ENCODE peak calls at places on chromosomes 1 and 21, in nine cellular contexts. One of them, this sample, is unnamed.

GRCh38 chr1:31647106-31647505 is 2.4 kb upstream of the PEF1 start:
- DNase-seq in heart right ventricle: no peak
- DNase-seq in Jurkat, Clone E6-1: no peak
- DNase-seq in HCT116: no peak
- DNase-seq in AG10803: peak
- DNase-seq in coronary artery: peak
- DNase-seq in transverse colon: no peak
- DNase-seq in A549: no peak
- DNase-seq in brain microvascular endothelial cell: peak
- DNase-seq in this sample: no peak

GRCh38 chr21:46116189-46116845 is 18.4 kb downstream of the COL6A2 start:
- DNase-seq in transverse colon: no peak
- DNase-seq in Jurkat, Clone E6-1: no peak
- DNase-seq in HCT116: no peak
- DNase-seq in AG10803: no peak
- DNase-seq in A549: no peak
- DNase-seq in heart right ventricle: no peak
- DNase-seq in brain microvascular endothelial cell: no peak
- DNase-seq in coronary artery: peak
- DNase-seq in this sample: peak

GRCh38 chr1:168348146-168348709 is 67.6 kb downstream of the TBX19 start:
- DNase-seq in A549: peak
- DNase-seq in heart right ventricle: no peak
- DNase-seq in HCT116: peak
- DNase-seq in coronary artery: no peak
- DNase-seq in brain microvascular endothelial cell: no peak
- DNase-seq in Jurkat, Clone E6-1: peak
- DNase-seq in AG10803: no peak
- DNase-seq in transverse colon: no peak
- DNase-seq in this sample: peak

GRCh38 chr1:105023719-105024118 is 1274.0 kb downstream of the AMY1C start:
- DNase-seq in A549: no peak
- DNase-seq in coronary artery: no peak
- DNase-seq in Jurkat, Clone E6-1: no peak
- DNase-seq in brain microvascular endothelial cell: no peak
- DNase-seq in AG10803: no peak
- DNase-seq in transverse colon: no peak
- DNase-seq in heart right ventricle: no peak
- DNase-seq in HCT116: no peak
- DNase-seq in this sample: no peak

GRCh38 chr1:23246274-23246673 is 29.0 kb upstream of the HTR1D start:
- DNase-seq in A549: no peak
- DNase-seq in heart right ventricle: no peak
- DNase-seq in HCT116: no peak
- DNase-seq in coronary artery: no peak
- DNase-seq in transverse colon: no peak
- DNase-seq in brain microvascular endothelial cell: peak
- DNase-seq in Jurkat, Clone E6-1: no peak
- DNase-seq in AG10803: no peak
- DNase-seq in this sample: no peak

GRCh38 chr1:67831850-67832513 is 1.3 kb downstream of the GNG12 start:
- DNase-seq in coronary artery: peak
- DNase-seq in AG10803: peak
- DNase-seq in heart right ventricle: peak
- DNase-seq in transverse colon: peak
- DNase-seq in brain microvascular endothelial cell: peak
- DNase-seq in A549: peak
- DNase-seq in HCT116: peak
- DNase-seq in Jurkat, Clone E6-1: no peak
- DNase-seq in this sample: peak

GRCh38 chr21:39535646-39536437 is 76.9 kb upstream of the B3GALT5 start:
- DNase-seq in A549: no peak
- DNase-seq in coronary artery: no peak
- DNase-seq in HCT116: no peak
- DNase-seq in Jurkat, Clone E6-1: no peak
- DNase-seq in heart right ventricle: no peak
- DNase-seq in AG10803: no peak
- DNase-seq in transverse colon: no peak
- DNase-seq in brain microvascular endothelial cell: no peak
- DNase-seq in this sample: no peak

GRCh38 chr21:45167796-45168222 is 93.4 kb downstream of the ADARB1 start:
- DNase-seq in HCT116: no peak
- DNase-seq in Jurkat, Clone E6-1: no peak
- DNase-seq in transverse colon: no peak
- DNase-seq in A549: no peak
- DNase-seq in heart right ventricle: no peak
- DNase-seq in coronary artery: no peak
- DNase-seq in AG10803: peak
- DNase-seq in brain microvascular endothelial cell: no peak
- DNase-seq in this sample: peak

GRCh38 chr21:34884346-34884929 is 164.7 kb downstream of the RUNX1 start:
- DNase-seq in coronary artery: no peak
- DNase-seq in brain microvascular endothelial cell: no peak
- DNase-seq in HCT116: no peak
- DNase-seq in Jurkat, Clone E6-1: no peak
- DNase-seq in A549: no peak
- DNase-seq in transverse colon: no peak
- DNase-seq in AG10803: no peak
- DNase-seq in heart right ventricle: no peak
- DNase-seq in this sample: peak

GRCh38 chr21:34881894-34882371 is 167.2 kb downstream of the RUNX1 start:
- DNase-seq in Jurkat, Clone E6-1: no peak
- DNase-seq in brain microvascular endothelial cell: no peak
- DNase-seq in transverse colon: no peak
- DNase-seq in HCT116: no peak
- DNase-seq in coronary artery: no peak
- DNase-seq in AG10803: peak
- DNase-seq in A549: peak
- DNase-seq in heart right ventricle: no peak
- DNase-seq in this sample: peak

GRCh38 chr21:34882719-34883131 is 166.4 kb downstream of the RUNX1 start:
- DNase-seq in AG10803: no peak
- DNase-seq in coronary artery: no peak
- DNase-seq in transverse colon: no peak
- DNase-seq in A549: no peak
- DNase-seq in Jurkat, Clone E6-1: no peak
- DNase-seq in heart right ventricle: no peak
- DNase-seq in brain microvascular endothelial cell: no peak
- DNase-seq in HCT116: no peak
- DNase-seq in this sample: no peak

GRCh38 chr21:34885125-34885524 is 164.0 kb downstream of the RUNX1 start:
- DNase-seq in heart right ventricle: no peak
- DNase-seq in coronary artery: no peak
- DNase-seq in HCT116: no peak
- DNase-seq in A549: no peak
- DNase-seq in AG10803: no peak
- DNase-seq in transverse colon: no peak
- DNase-seq in brain microvascular endothelial cell: no peak
- DNase-seq in Jurkat, Clone E6-1: no peak
- DNase-seq in this sample: no peak

GRCh38 chr21:34883501-34884271 is 165.4 kb downstream of the RUNX1 start:
- DNase-seq in coronary artery: no peak
- DNase-seq in Jurkat, Clone E6-1: no peak
- DNase-seq in heart right ventricle: no peak
- DNase-seq in transverse colon: no peak
- DNase-seq in brain microvascular endothelial cell: no peak
- DNase-seq in AG10803: no peak
- DNase-seq in A549: no peak
- DNase-seq in HCT116: no peak
- DNase-seq in this sample: no peak
- H3K4me3 ChIP-seq in coronary artery: peak
- H3K4me3 ChIP-seq in Jurkat, Clone E6-1: peak
- H3K4me3 ChIP-seq in heart right ventricle: peak
- H3K4me3 ChIP-seq in transverse colon: no peak
- H3K4me3 ChIP-seq in brain microvascular endothelial cell: peak
- H3K4me3 ChIP-seq in AG10803: peak
- H3K4me3 ChIP-seq in A549: peak
- H3K4me3 ChIP-seq in HCT116: no peak
- H3K4me3 ChIP-seq in this sample: peak

GRCh38 chr1:226223157-226223785 is at the start of gene MIXL1:
- DNase-seq in AG10803: no peak
- DNase-seq in A549: no peak
- DNase-seq in HCT116: no peak
- DNase-seq in brain microvascular endothelial cell: no peak
- DNase-seq in transverse colon: peak
- DNase-seq in heart right ventricle: no peak
- DNase-seq in coronary artery: no peak
- DNase-seq in Jurkat, Clone E6-1: no peak
- DNase-seq in this sample: no peak
- H3K4me3 ChIP-seq in AG10803: peak
- H3K4me3 ChIP-seq in A549: peak
- H3K4me3 ChIP-seq in HCT116: no peak
- H3K4me3 ChIP-seq in brain microvascular endothelial cell: peak
- H3K4me3 ChIP-seq in transverse colon: peak
- H3K4me3 ChIP-seq in heart right ventricle: peak
- H3K4me3 ChIP-seq in coronary artery: peak
- H3K4me3 ChIP-seq in Jurkat, Clone E6-1: peak
- H3K4me3 ChIP-seq in this sample: peak

DNA sequence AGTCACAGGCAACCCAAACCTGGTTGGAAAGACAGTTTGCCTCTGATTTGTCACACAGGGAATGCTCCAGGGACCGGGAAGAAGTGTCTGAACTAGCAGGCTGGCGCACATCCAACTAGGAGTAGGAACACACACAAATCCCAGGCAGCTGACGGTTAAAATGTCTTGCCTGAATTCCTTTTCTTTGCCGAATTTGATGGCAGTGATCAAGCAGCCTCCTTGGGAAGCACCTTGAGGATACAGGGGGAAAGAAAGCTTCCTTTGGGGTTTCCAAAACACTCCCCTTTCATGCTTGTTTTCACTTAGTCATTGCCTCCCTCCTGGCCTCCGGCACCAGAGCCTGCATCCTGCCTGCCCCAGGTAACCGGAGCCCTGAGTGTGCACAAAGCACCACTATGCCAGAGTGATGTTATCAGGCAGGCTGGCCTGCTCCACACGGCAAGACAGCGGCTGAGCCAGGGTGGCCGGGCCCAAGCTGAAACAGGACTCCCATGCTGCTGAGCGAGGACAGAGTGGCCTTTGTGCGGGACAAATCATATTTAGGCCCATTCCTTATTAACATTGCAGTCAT is 193.8 kb downstream of the LMX1A start:
- DNase-seq in A549: no peak
- DNase-seq in transverse colon: no peak
- DNase-seq in AG10803: peak
- DNase-seq in heart right ventricle: no peak
- DNase-seq in brain microvascular endothelial cell: no peak
- DNase-seq in Jurkat, Clone E6-1: no peak
- DNase-seq in HCT116: no peak
- DNase-seq in coronary artery: no peak
- DNase-seq in this sample: no peak
- H3K4me3 ChIP-seq in A549: no peak
- H3K4me3 ChIP-seq in transverse colon: no peak
- H3K4me3 ChIP-seq in AG10803: no peak
- H3K4me3 ChIP-seq in heart right ventricle: no peak
- H3K4me3 ChIP-seq in brain microvascular endothelial cell: no peak
- H3K4me3 ChIP-seq in Jurkat, Clone E6-1: no peak
- H3K4me3 ChIP-seq in HCT116: no peak
- H3K4me3 ChIP-seq in coronary artery: no peak
- H3K4me3 ChIP-seq in this sample: no peak

GRCh38 chr1:50423670-50424000 is 392 bp upstream of the DMRTA2 start:
- DNase-seq in transverse colon: no peak
- DNase-seq in A549: peak
- DNase-seq in heart right ventricle: no peak
- DNase-seq in coronary artery: no peak
- DNase-seq in AG10803: no peak
- DNase-seq in HCT116: no peak
- DNase-seq in Jurkat, Clone E6-1: no peak
- DNase-seq in brain microvascular endothelial cell: no peak
- DNase-seq in this sample: no peak
- H3K4me3 ChIP-seq in transverse colon: no peak
- H3K4me3 ChIP-seq in A549: peak
- H3K4me3 ChIP-seq in heart right ventricle: peak
- H3K4me3 ChIP-seq in coronary artery: peak
- H3K4me3 ChIP-seq in AG10803: peak
- H3K4me3 ChIP-seq in HCT116: no peak
- H3K4me3 ChIP-seq in Jurkat, Clone E6-1: peak
- H3K4me3 ChIP-seq in brain microvascular endothelial cell: peak
- H3K4me3 ChIP-seq in this sample: no peak

GRCh38 chr1:7703321-7704213 is 67.5 kb upstream of the VAMP3 start:
- DNase-seq in heart right ventricle: peak
- DNase-seq in coronary artery: no peak
- DNase-seq in A549: no peak
- DNase-seq in AG10803: no peak
- DNase-seq in Jurkat, Clone E6-1: no peak
- DNase-seq in HCT116: no peak
- DNase-seq in transverse colon: no peak
- DNase-seq in brain microvascular endothelial cell: no peak
- DNase-seq in this sample: no peak
- H3K4me3 ChIP-seq in heart right ventricle: peak
- H3K4me3 ChIP-seq in coronary artery: peak
- H3K4me3 ChIP-seq in A549: peak
- H3K4me3 ChIP-seq in AG10803: no peak
- H3K4me3 ChIP-seq in Jurkat, Clone E6-1: no peak
- H3K4me3 ChIP-seq in HCT116: peak
- H3K4me3 ChIP-seq in transverse colon: no peak
- H3K4me3 ChIP-seq in brain microvascular endothelial cell: peak
- H3K4me3 ChIP-seq in this sample: no peak

DNA sequence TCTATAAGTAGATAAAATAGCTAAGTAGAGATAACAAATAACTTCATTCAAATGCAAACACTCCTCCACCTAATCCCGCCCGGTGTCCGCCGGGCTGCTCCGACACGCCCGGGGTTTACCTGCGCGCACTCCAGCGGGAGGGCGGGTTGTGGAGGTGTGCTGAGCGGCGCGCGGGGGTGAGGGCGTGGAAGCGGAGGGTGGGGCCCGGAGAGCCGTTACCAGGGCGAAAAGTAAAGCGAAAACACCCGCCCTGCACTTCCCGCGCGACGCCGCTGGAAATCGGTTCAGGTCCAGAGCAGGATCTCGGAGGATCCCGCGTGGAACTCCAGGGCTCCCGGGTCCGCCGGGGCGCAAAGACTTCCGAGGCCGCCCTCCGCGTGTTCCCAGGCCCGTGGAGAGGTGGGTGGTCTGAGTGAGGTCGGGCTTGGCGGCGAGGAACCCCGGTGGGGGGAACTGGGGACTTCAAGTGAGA is 1.8 kb upstream of the ATF3 start:
- DNase-seq in coronary artery: peak
- DNase-seq in HCT116: no peak
- DNase-seq in heart right ventricle: peak
- DNase-seq in transverse colon: peak
- DNase-seq in brain microvascular endothelial cell: no peak
- DNase-seq in Jurkat, Clone E6-1: no peak
- DNase-seq in AG10803: no peak
- DNase-seq in A549: no peak
- DNase-seq in this sample: no peak
- H3K4me3 ChIP-seq in coronary artery: peak
- H3K4me3 ChIP-seq in HCT116: peak
- H3K4me3 ChIP-seq in heart right ventricle: peak
- H3K4me3 ChIP-seq in transverse colon: peak
- H3K4me3 ChIP-seq in brain microvascular endothelial cell: peak
- H3K4me3 ChIP-seq in Jurkat, Clone E6-1: peak
- H3K4me3 ChIP-seq in AG10803: no peak
- H3K4me3 ChIP-seq in A549: peak
- H3K4me3 ChIP-seq in this sample: no peak

GRCh38 chr1:89363196-89363595 is 663 bp upstream of the GBP6 start:
- DNase-seq in AG10803: peak
- DNase-seq in HCT116: no peak
- DNase-seq in transverse colon: no peak
- DNase-seq in coronary artery: no peak
- DNase-seq in brain microvascular endothelial cell: no peak
- DNase-seq in Jurkat, Clone E6-1: no peak
- DNase-seq in heart right ventricle: no peak
- DNase-seq in A549: no peak
- DNase-seq in this sample: no peak
- H3K4me3 ChIP-seq in AG10803: no peak
- H3K4me3 ChIP-seq in HCT116: no peak
- H3K4me3 ChIP-seq in transverse colon: no peak
- H3K4me3 ChIP-seq in coronary artery: no peak
- H3K4me3 ChIP-seq in brain microvascular endothelial cell: no peak
- H3K4me3 ChIP-seq in Jurkat, Clone E6-1: no peak
- H3K4me3 ChIP-seq in heart right ventricle: no peak
- H3K4me3 ChIP-seq in A549: no peak
- H3K4me3 ChIP-seq in this sample: no peak